ENCODE peak calls at places on chromosomes 3 and 15, in ten cellular contexts. One of them, this sample, is unnamed.

GRCh38 chr3:59839283-59839682 is 789.5 kb upstream of the CFAP20DC start:
- DNase-seq in activated CD4-positive, CD25-positive, alpha-beta regulatory T cell: no peak
- DNase-seq in cardiac muscle cell: peak; percentile 77
- DNase-seq in BE2C: no peak
- DNase-seq in nephron progenitor cell: no peak
- DNase-seq in SK-MEL-5: no peak
- DNase-seq in LoVo: no peak
- DNase-seq in hepatocyte: no peak
- DNase-seq in activated naive CD4-positive, alpha-beta T cell treated with anti-CD3 and anti-CD28 coated beads, Interleukin-2, amount 50 U/mL, for 72 hours: no peak
- DNase-seq in activated CD4-positive, alpha-beta memory T cell treated with anti-CD3 and anti-CD28 coated beads for 36 hours: no peak
- DNase-seq in this sample: no peak

GRCh38 chr3:27358372-27358771 is 10.8 kb downstream of the NEK10 start:
- DNase-seq in activated CD4-positive, CD25-positive, alpha-beta regulatory T cell: no peak
- DNase-seq in cardiac muscle cell: no peak
- DNase-seq in BE2C: no peak
- DNase-seq in nephron progenitor cell: no peak
- DNase-seq in SK-MEL-5: no peak
- DNase-seq in LoVo: no peak
- DNase-seq in hepatocyte: no peak
- DNase-seq in activated naive CD4-positive, alpha-beta T cell treated with anti-CD3 and anti-CD28 coated beads, Interleukin-2, amount 50 U/mL, for 72 hours: no peak
- DNase-seq in activated CD4-positive, alpha-beta memory T cell treated with anti-CD3 and anti-CD28 coated beads for 36 hours: no peak
- DNase-seq in this sample: no peak

GRCh38 chr15:57025264-57025939 is 107.0 kb downstream of the TCF12 start:
- DNase-seq in activated CD4-positive, CD25-positive, alpha-beta regulatory T cell: no peak
- DNase-seq in cardiac muscle cell: peak; percentile 64
- DNase-seq in BE2C: no peak
- DNase-seq in nephron progenitor cell: no peak
- DNase-seq in SK-MEL-5: no peak
- DNase-seq in LoVo: no peak
- DNase-seq in hepatocyte: no peak
- DNase-seq in activated naive CD4-positive, alpha-beta T cell treated with anti-CD3 and anti-CD28 coated beads, Interleukin-2, amount 50 U/mL, for 72 hours: no peak
- DNase-seq in activated CD4-positive, alpha-beta memory T cell treated with anti-CD3 and anti-CD28 coated beads for 36 hours: no peak
- DNase-seq in this sample: no peak

GRCh38 chr15:45705510-45706473 is 71.0 kb downstream of the SQOR start:
- DNase-seq in activated CD4-positive, CD25-positive, alpha-beta regulatory T cell: peak; percentile 27
- DNase-seq in cardiac muscle cell: peak; percentile 90
- DNase-seq in BE2C: peak; percentile 80
- DNase-seq in nephron progenitor cell: peak; percentile 78
- DNase-seq in SK-MEL-5: peak; percentile 85
- DNase-seq in LoVo: peak; percentile 91
- DNase-seq in hepatocyte: peak; percentile 93
- DNase-seq in activated naive CD4-positive, alpha-beta T cell treated with anti-CD3 and anti-CD28 coated beads, Interleukin-2, amount 50 U/mL, for 72 hours: peak; percentile 70
- DNase-seq in activated CD4-positive, alpha-beta memory T cell treated with anti-CD3 and anti-CD28 coated beads for 36 hours: peak; percentile 79
- DNase-seq in this sample: peak; percentile 75

GRCh38 chr15:73319460-73320245 is 49.1 kb downstream of the HCN4 start:
- DNase-seq in activated CD4-positive, CD25-positive, alpha-beta regulatory T cell: no peak
- DNase-seq in cardiac muscle cell: no peak
- DNase-seq in BE2C: no peak
- DNase-seq in nephron progenitor cell: no peak
- DNase-seq in SK-MEL-5: no peak
- DNase-seq in LoVo: no peak
- DNase-seq in hepatocyte: no peak
- DNase-seq in activated naive CD4-positive, alpha-beta T cell treated with anti-CD3 and anti-CD28 coated beads, Interleukin-2, amount 50 U/mL, for 72 hours: no peak
- DNase-seq in activated CD4-positive, alpha-beta memory T cell treated with anti-CD3 and anti-CD28 coated beads for 36 hours: no peak
- DNase-seq in this sample: no peak

GRCh38 chr3:174251696-174252095 is 607.4 kb upstream of the NAALADL2 start:
- DNase-seq in activated CD4-positive, CD25-positive, alpha-beta regulatory T cell: no peak
- DNase-seq in cardiac muscle cell: peak; percentile 5
- DNase-seq in BE2C: no peak
- DNase-seq in nephron progenitor cell: no peak
- DNase-seq in SK-MEL-5: no peak
- DNase-seq in LoVo: no peak
- DNase-seq in hepatocyte: peak; percentile 8
- DNase-seq in activated naive CD4-positive, alpha-beta T cell treated with anti-CD3 and anti-CD28 coated beads, Interleukin-2, amount 50 U/mL, for 72 hours: no peak
- DNase-seq in activated CD4-positive, alpha-beta memory T cell treated with anti-CD3 and anti-CD28 coated beads for 36 hours: no peak
- DNase-seq in this sample: no peak

GRCh38 chr3:82376883-82377282 is 615.4 kb upstream of the GBE1 start:
- DNase-seq in activated CD4-positive, CD25-positive, alpha-beta regulatory T cell: no peak
- DNase-seq in cardiac muscle cell: no peak
- DNase-seq in BE2C: no peak
- DNase-seq in nephron progenitor cell: no peak
- DNase-seq in SK-MEL-5: no peak
- DNase-seq in LoVo: no peak
- DNase-seq in hepatocyte: no peak
- DNase-seq in activated naive CD4-positive, alpha-beta T cell treated with anti-CD3 and anti-CD28 coated beads, Interleukin-2, amount 50 U/mL, for 72 hours: no peak
- DNase-seq in activated CD4-positive, alpha-beta memory T cell treated with anti-CD3 and anti-CD28 coated beads for 36 hours: no peak
- DNase-seq in this sample: peak; percentile 20

GRCh38 chr15:53295574-53295973 is 463.9 kb downstream of the WDR72 start:
- DNase-seq in activated CD4-positive, CD25-positive, alpha-beta regulatory T cell: no peak
- DNase-seq in cardiac muscle cell: no peak
- DNase-seq in BE2C: no peak
- DNase-seq in nephron progenitor cell: no peak
- DNase-seq in SK-MEL-5: no peak
- DNase-seq in LoVo: no peak
- DNase-seq in hepatocyte: no peak
- DNase-seq in activated naive CD4-positive, alpha-beta T cell treated with anti-CD3 and anti-CD28 coated beads, Interleukin-2, amount 50 U/mL, for 72 hours: no peak
- DNase-seq in activated CD4-positive, alpha-beta memory T cell treated with anti-CD3 and anti-CD28 coated beads for 36 hours: no peak
- DNase-seq in this sample: no peak

GRCh38 chr3:41158947-41159346 is 40.4 kb upstream of the CTNNB1 start:
- DNase-seq in activated CD4-positive, CD25-positive, alpha-beta regulatory T cell: no peak
- DNase-seq in cardiac muscle cell: no peak
- DNase-seq in BE2C: no peak
- DNase-seq in nephron progenitor cell: no peak
- DNase-seq in SK-MEL-5: no peak
- DNase-seq in LoVo: peak; percentile 42
- DNase-seq in hepatocyte: peak; percentile 68
- DNase-seq in activated naive CD4-positive, alpha-beta T cell treated with anti-CD3 and anti-CD28 coated beads, Interleukin-2, amount 50 U/mL, for 72 hours: no peak
- DNase-seq in activated CD4-positive, alpha-beta memory T cell treated with anti-CD3 and anti-CD28 coated beads for 36 hours: peak; percentile 26
- DNase-seq in this sample: no peak

GRCh38 chr3:64398431-64398830 is 173.2 kb upstream of the PRICKLE2 start:
- DNase-seq in activated CD4-positive, CD25-positive, alpha-beta regulatory T cell: no peak
- DNase-seq in cardiac muscle cell: peak; percentile 22
- DNase-seq in BE2C: no peak
- DNase-seq in nephron progenitor cell: no peak
- DNase-seq in SK-MEL-5: no peak
- DNase-seq in LoVo: no peak
- DNase-seq in hepatocyte: no peak
- DNase-seq in activated naive CD4-positive, alpha-beta T cell treated with anti-CD3 and anti-CD28 coated beads, Interleukin-2, amount 50 U/mL, for 72 hours: no peak
- DNase-seq in activated CD4-positive, alpha-beta memory T cell treated with anti-CD3 and anti-CD28 coated beads for 36 hours: no peak
- DNase-seq in this sample: no peak

GRCh38 chr3:169999433-169999832 is 32.8 kb downstream of the SEC62 start:
- DNase-seq in activated CD4-positive, CD25-positive, alpha-beta regulatory T cell: no peak
- DNase-seq in cardiac muscle cell: no peak
- DNase-seq in BE2C: no peak
- DNase-seq in nephron progenitor cell: no peak
- DNase-seq in SK-MEL-5: no peak
- DNase-seq in LoVo: no peak
- DNase-seq in hepatocyte: no peak
- DNase-seq in activated naive CD4-positive, alpha-beta T cell treated with anti-CD3 and anti-CD28 coated beads, Interleukin-2, amount 50 U/mL, for 72 hours: no peak
- DNase-seq in activated CD4-positive, alpha-beta memory T cell treated with anti-CD3 and anti-CD28 coated beads for 36 hours: peak; percentile 40
- DNase-seq in this sample: no peak

GRCh38 chr3:9797196-9797945 is 4.5 kb downstream of the ARPC4 start:
- DNase-seq in activated CD4-positive, CD25-positive, alpha-beta regulatory T cell: no peak
- DNase-seq in cardiac muscle cell: no peak
- DNase-seq in BE2C: no peak
- DNase-seq in nephron progenitor cell: no peak
- DNase-seq in SK-MEL-5: no peak
- DNase-seq in LoVo: no peak
- DNase-seq in hepatocyte: no peak
- DNase-seq in activated naive CD4-positive, alpha-beta T cell treated with anti-CD3 and anti-CD28 coated beads, Interleukin-2, amount 50 U/mL, for 72 hours: no peak
- DNase-seq in activated CD4-positive, alpha-beta memory T cell treated with anti-CD3 and anti-CD28 coated beads for 36 hours: no peak
- DNase-seq in this sample: no peak

GRCh38 chr15:45448516-45448915 is 70.2 kb upstream of the GATM start:
- DNase-seq in activated CD4-positive, CD25-positive, alpha-beta regulatory T cell: no peak
- DNase-seq in cardiac muscle cell: no peak
- DNase-seq in BE2C: no peak
- DNase-seq in nephron progenitor cell: no peak
- DNase-seq in SK-MEL-5: no peak
- DNase-seq in LoVo: no peak
- DNase-seq in hepatocyte: no peak
- DNase-seq in activated naive CD4-positive, alpha-beta T cell treated with anti-CD3 and anti-CD28 coated beads, Interleukin-2, amount 50 U/mL, for 72 hours: no peak
- DNase-seq in activated CD4-positive, alpha-beta memory T cell treated with anti-CD3 and anti-CD28 coated beads for 36 hours: no peak
- DNase-seq in this sample: no peak

GRCh38 chr15:37765809-37766208 is 168.6 kb upstream of the TMCO5A start:
- DNase-seq in activated CD4-positive, CD25-positive, alpha-beta regulatory T cell: no peak
- DNase-seq in cardiac muscle cell: no peak
- DNase-seq in BE2C: no peak
- DNase-seq in nephron progenitor cell: no peak
- DNase-seq in SK-MEL-5: no peak
- DNase-seq in LoVo: no peak
- DNase-seq in hepatocyte: peak; percentile 6
- DNase-seq in activated naive CD4-positive, alpha-beta T cell treated with anti-CD3 and anti-CD28 coated beads, Interleukin-2, amount 50 U/mL, for 72 hours: no peak
- DNase-seq in activated CD4-positive, alpha-beta memory T cell treated with anti-CD3 and anti-CD28 coated beads for 36 hours: no peak
- DNase-seq in this sample: no peak

GRCh38 chr15:97930230-97930629 is 30.3 kb upstream of the ARRDC4 start:
- DNase-seq in activated CD4-positive, CD25-positive, alpha-beta regulatory T cell: no peak
- DNase-seq in cardiac muscle cell: no peak
- DNase-seq in BE2C: no peak
- DNase-seq in nephron progenitor cell: no peak
- DNase-seq in SK-MEL-5: no peak
- DNase-seq in LoVo: no peak
- DNase-seq in hepatocyte: no peak
- DNase-seq in activated naive CD4-positive, alpha-beta T cell treated with anti-CD3 and anti-CD28 coated beads, Interleukin-2, amount 50 U/mL, for 72 hours: no peak
- DNase-seq in activated CD4-positive, alpha-beta memory T cell treated with anti-CD3 and anti-CD28 coated beads for 36 hours: no peak
- DNase-seq in this sample: no peak

This sample was measured in iPS DF 6.9.